ENCODE peak calls at places on chromosomes 5 and 9, in seven cellular contexts. E is HCT116, Q is WTC11, H is HepG2, J is GM12878, Z is K562, W is H1. Y is an unnamed sample.

GRCh38 chr5:166004006-166004405 is 2287.4 kb upstream of the WWC1 start:
- DNase-seq in Z (no peak), J (no peak), W (no peak), E (no peak), H (no peak), Q (no peak), Y (no peak)

GRCh38 chr5:54725391-54726280 is 208.1 kb downstream of the SNX18 start:
- DNase-seq in J (no peak), E (no peak), Z (no peak), H (no peak), W (no peak), Q (no peak), Y (no peak)

GRCh38 chr5:131109540-131110255 is 55.4 kb downstream of the HINT1 start:
- DNase-seq in W (no peak), Z (peak), J (peak), Q (no peak), H (peak), E (peak), Y (peak)

GRCh38 chr9:34318163-34318790 is 10.8 kb downstream of the KIF24 start:
- DNase-seq in H (no peak), E (no peak), W (no peak), J (no peak), Z (no peak), Q (peak), Y (no peak)

GRCh38 chr5:76099286-76099702 is 16.1 kb downstream of the SV2C start:
- DNase-seq in E (no peak), Q (no peak), Z (no peak), W (no peak), J (peak), H (no peak), Y (no peak)

GRCh38 chr9:108049026-108049591 is 559.5 kb upstream of the KLF4 start:
- DNase-seq in Q (no peak), Z (peak), E (peak), H (no peak), W (no peak), J (no peak), Y (peak)

GRCh38 chr5:180831139-180832080 is 28.8 kb upstream of the MGAT1 start:
- DNase-seq in Z (peak), H (no peak), E (peak), W (peak), Q (peak), J (no peak), Y (peak)

GRCh38 chr9:83041771-83042170 is 21.2 kb downstream of the RASEF start:
- DNase-seq in E (no peak), J (no peak), H (no peak), Z (no peak), W (no peak), Q (no peak), Y (no peak)

GRCh38 chr9:133861692-133862091 is 123.5 kb upstream of the SARDH start:
- DNase-seq in Q (no peak), J (no peak), H (no peak), E (no peak), W (no peak), Z (no peak), Y (no peak)

GRCh38 chr5:145936401-145937131 is at the start of gene SH3RF2:
- DNase-seq in H (peak), E (peak), Q (peak), Z (peak), J (no peak), W (peak), Y (peak)

GRCh38 chr9:87336914-87337333 is 160.7 kb upstream of the DAPK1 start:
- DNase-seq in H (peak), J (peak), Q (no peak), Z (peak), E (peak), W (no peak), Y (peak)

GRCh38 chr9:31908158-31908890 is 476.1 kb upstream of the ACO1 start:
- DNase-seq in Z (no peak), H (no peak), J (peak), Q (no peak), E (peak), W (no peak), Y (no peak)

GRCh38 chr5:11851402-11851801 is 52.8 kb downstream of the CTNND2 start:
- DNase-seq in J (no peak), Z (no peak), W (no peak), H (no peak), E (no peak), Q (no peak), Y (no peak)

GRCh38 chr5:116571568-116572321 is 2.9 kb downstream of the SEMA6A start:
- DNase-seq in H (peak), Q (no peak), W (no peak), J (no peak), Z (no peak), E (no peak), Y (peak)

GRCh38 chr9:33130501-33130900 is 36.6 kb downstream of the B4GALT1 start:
- DNase-seq in W (no peak), Z (no peak), J (no peak), H (no peak), Q (no peak), E (no peak), Y (no peak)

GRCh38 chr5:136811551-136811950 is 446.2 kb upstream of the TRPC7 start:
- DNase-seq in Z (no peak), W (no peak), Q (no peak), J (no peak), E (no peak), H (no peak), Y (no peak)

GRCh38 chr9:93948456-93949072 is 6.6 kb downstream of the BARX1 start:
- DNase-seq in Z (no peak), W (no peak), J (no peak), Q (peak), H (no peak), E (no peak), Y (no peak)

GRCh38 chr9:3553076-3553765 is 27.4 kb upstream of the RFX3 start:
- DNase-seq in J (no peak), Z (no peak), H (no peak), W (no peak), E (no peak), Q (no peak), Y (no peak)

GRCh38 chr9:98215266-98215665 is 22.8 kb upstream of the CORO2A start:
- DNase-seq in H (no peak), J (no peak), E (no peak), Q (no peak), W (no peak), Z (no peak), Y (no peak)

GRCh38 chr9:31347082-31347617 is 1037.3 kb upstream of the ACO1 start:
- DNase-seq in Q (no peak), W (no peak), E (no peak), J (peak), Z (no peak), H (no peak), Y (no peak)

GRCh38 chr9:70156729-70157128 is 102.0 kb upstream of the SMC5 start:
- DNase-seq in E (no peak), W (no peak), H (no peak), Q (no peak), Z (no peak), J (no peak), Y (no peak)

GRCh38 chr5:10330511-10331105 is 22.9 kb upstream of the MARCHF6 start:
- DNase-seq in E (no peak), H (no peak), J (no peak), Q (no peak), W (no peak), Z (no peak), Y (no peak)

GRCh38 chr5:149450199-149450598 is 71.1 kb upstream of the IL17B start:
- DNase-seq in J (no peak), Z (no peak), Q (no peak), H (no peak), E (no peak), W (no peak), Y (no peak)

GRCh38 chr5:52787600-52788504 is at the start of the genes ITGA1 and PELO:
- DNase-seq in Z (no peak), Q (peak), J (no peak), W (peak), E (peak), H (peak), Y (peak)

GRCh38 chr5:96595300-96596090 is 66.7 kb upstream of the CAST start:
- DNase-seq in W (peak), E (no peak), Q (peak), H (peak), Z (peak), J (no peak), Y (peak)

GRCh38 chr9:3855601-3856328 is 330.0 kb upstream of the RFX3 start:
- DNase-seq in E (no peak), W (no peak), Q (no peak), Z (no peak), H (no peak), J (no peak), Y (no peak)

GRCh38 chr5:152723482-152723881 is 318.4 kb upstream of the NMUR2 start:
- DNase-seq in W (peak), E (no peak), J (no peak), Q (peak), H (no peak), Z (no peak), Y (peak)

GRCh38 chr5:5667136-5667554 is 244.7 kb downstream of the ICE1 start:
- DNase-seq in J (no peak), H (no peak), Z (no peak), E (no peak), Q (no peak), W (no peak), Y (no peak)

GRCh38 chr9:133094842-133095393 is 26.1 kb downstream of the RALGDS start:
- DNase-seq in Z (no peak), H (no peak), J (no peak), Q (no peak), W (no peak), E (no peak), Y (no peak)

GRCh38 chr5:53017794-53018391 is 28.7 kb downstream of the ITGA2 start:
- DNase-seq in J (no peak), H (no peak), Q (no peak), Z (no peak), W (no peak), E (no peak), Y (no peak)

DNA sequence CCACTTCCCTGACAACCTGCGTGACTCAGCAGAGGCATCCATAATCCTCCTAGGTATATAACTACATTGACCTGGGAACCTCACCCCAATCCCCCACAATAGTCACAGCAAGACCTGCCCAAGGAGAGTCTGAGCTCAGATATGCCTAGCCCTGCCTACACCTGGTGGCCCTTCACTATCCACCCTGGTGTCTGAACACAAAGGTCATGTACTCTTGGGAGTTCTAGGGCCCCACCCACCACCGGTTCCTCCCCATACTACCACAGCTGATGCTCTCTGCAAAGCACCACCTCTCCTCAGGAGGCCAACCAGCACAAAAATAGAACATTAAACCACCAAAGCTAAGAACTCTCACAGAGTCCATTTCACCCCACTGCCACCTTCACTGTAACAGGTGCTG is 34.8 kb upstream of the CARTPT start:
- DNase-seq in H (no peak), Q (no peak), J (no peak), Z (no peak), E (no peak), W (no peak), Y (no peak)
- TF ChIP-seq SP1 in H (no peak), Q (no peak), J (no peak), Z (no peak), E (no peak), W (no peak), Y (no peak)

GRCh38 chr5:156096259-156096658 is 230.7 kb upstream of the SGCD start:
- DNase-seq in Q (no peak), H (no peak), Z (no peak), J (no peak), E (no peak), W (no peak), Y (no peak)
- TF ChIP-seq SP1 in Q (no peak), H (no peak), Z (no peak), J (no peak), E (no peak), W (no peak), Y (no peak)

DNA sequence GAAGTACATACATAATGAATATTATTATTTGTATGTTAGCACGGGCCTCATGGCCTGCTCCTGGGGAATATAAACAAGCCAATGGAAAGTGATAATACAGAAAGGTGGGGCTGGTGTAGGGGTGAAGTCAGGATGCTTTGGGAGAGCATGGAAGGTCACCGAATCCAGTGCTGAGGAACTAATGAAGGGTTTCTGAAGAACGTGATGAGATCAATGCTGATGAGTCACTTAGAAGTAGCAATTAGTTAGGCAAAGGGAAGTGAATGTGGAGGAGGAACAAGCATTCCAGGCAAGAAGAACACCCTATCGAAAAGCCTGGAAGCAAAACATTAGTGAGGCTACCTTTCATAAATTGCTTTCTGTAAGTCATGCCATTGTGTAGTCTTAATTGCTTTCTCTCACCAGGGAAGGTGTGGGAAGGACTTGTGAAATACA is 2.1 kb downstream of the ANXA1 start:
- DNase-seq in J (no peak), Q (no peak), Z (peak), W (no peak), H (no peak), E (no peak), Y (no peak)
- TF ChIP-seq SP1 in J (no peak), Q (no peak), Z (peak), W (no peak), H (no peak), E (peak), Y (no peak)

GRCh38 chr5:82975812-82976211 is 101.4 kb downstream of the TMEM167A start:
- DNase-seq in J (no peak), W (no peak), H (peak), E (peak), Q (no peak), Z (no peak), Y (no peak)
- TF ChIP-seq SP1 in J (no peak), W (no peak), H (no peak), E (no peak), Q (no peak), Z (no peak), Y (no peak)